ENCODE peak calls at places on chromosomes 6 and 20, in five cellular contexts. R is CD4-positive, alpha-beta T cell; J is CD8-positive, alpha-beta T cell; T is pancreas; K is retinal pigment epithelial cell. V is an unnamed sample.

GRCh38 chr20:22745194-22745500 is 160.8 kb upstream of the FOXA2 start:
- DNase-seq in J (no peak), R (no peak), K (no peak), T (no peak), V (no peak)

GRCh38 chr6:85191656-85192055 is 258.2 kb upstream of the NT5E start:
- DNase-seq in J (no peak), K (no peak), T (no peak), R (no peak), V (no peak)

GRCh38 chr6:53424300-53424699 is 75.5 kb upstream of the ELOVL5 start:
- DNase-seq in J (no peak), R (no peak), K (no peak), T (no peak), V (no peak)

GRCh38 chr6:89439014-89439413 is 6.1 kb downstream of the ANKRD6 start:
- DNase-seq in T (no peak), J (no peak), R (no peak), K (no peak), V (no peak)

GRCh38 chr6:139029470-139030210 is 1.1 kb downstream of the ABRACL start:
- DNase-seq in J (no peak), R (no peak), K (no peak), T (peak), V (no peak)

GRCh38 chr20:30489604-30490003 is 767.9 kb upstream of the DEFB115 start:
- DNase-seq in R (no peak), J (no peak), T (no peak), K (no peak), V (no peak)

GRCh38 chr6:13427838-13428527 is 59.4 kb downstream of the GFOD1 start:
- DNase-seq in K (no peak), J (peak), T (no peak), R (peak), V (no peak)

GRCh38 chr6:55448446-55448845 is 121.2 kb downstream of the GFRAL start:
- DNase-seq in K (no peak), R (no peak), T (no peak), J (no peak), V (no peak)

GRCh38 chr20:16111853-16112412 is 461.3 kb downstream of the KIF16B start:
- DNase-seq in K (no peak), T (no peak), R (no peak), J (no peak), V (no peak)

GRCh38 chr6:14524319-14524718 is 406.7 kb downstream of the CD83 start:
- DNase-seq in R (no peak), K (no peak), T (no peak), J (no peak), V (no peak)

GRCh38 chr6:79589701-79590100 is 41.4 kb upstream of the SH3BGRL2 start:
- DNase-seq in J (no peak), T (no peak), K (no peak), R (no peak), V (no peak)

DNA sequence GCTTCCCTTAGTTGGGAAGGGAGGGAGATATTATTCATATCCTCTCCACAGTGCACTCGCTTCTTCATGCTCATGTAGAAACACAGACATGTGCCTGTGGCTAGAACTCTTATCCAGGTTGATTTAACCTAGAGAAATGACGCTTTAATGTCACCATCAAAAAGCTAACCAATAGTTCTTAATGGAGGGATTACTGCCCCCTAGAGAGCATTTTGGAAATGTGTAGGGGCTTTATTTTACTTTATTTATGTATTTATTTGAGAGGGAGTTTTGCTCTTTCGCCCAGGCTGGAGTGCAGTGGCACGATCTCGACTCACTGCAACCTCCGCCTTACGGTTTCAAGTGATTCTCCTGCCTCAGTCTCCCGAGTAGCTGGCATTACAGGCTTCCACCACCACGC is 229.6 kb downstream of the SOD2 start:
- DNase-seq in R (no peak), T (no peak), J (no peak), K (no peak), V (no peak)
- TF ChIP-seq CTCF in R (no peak), T (no peak), J (no peak), K (peak), V (no peak)

GRCh38 chr6:166274739-166275370 is 33.3 kb downstream of the PRR18 start:
- DNase-seq in J (no peak), K (no peak), T (no peak), R (no peak), V (no peak)

GRCh38 chr6:166277892-166278578 is 30.2 kb downstream of the PRR18 start:
- DNase-seq in K (no peak), J (no peak), R (no peak), T (no peak), V (no peak)

GRCh38 chr6:166275714-166276166 is 32.5 kb downstream of the PRR18 start:
- DNase-seq in T (peak), J (peak), R (peak), K (no peak), V (no peak)

GRCh38 chr6:166278579-166279392 is 29.4 kb downstream of the PRR18 start:
- DNase-seq in J (no peak), R (no peak), T (no peak), K (no peak), V (no peak)

DNA sequence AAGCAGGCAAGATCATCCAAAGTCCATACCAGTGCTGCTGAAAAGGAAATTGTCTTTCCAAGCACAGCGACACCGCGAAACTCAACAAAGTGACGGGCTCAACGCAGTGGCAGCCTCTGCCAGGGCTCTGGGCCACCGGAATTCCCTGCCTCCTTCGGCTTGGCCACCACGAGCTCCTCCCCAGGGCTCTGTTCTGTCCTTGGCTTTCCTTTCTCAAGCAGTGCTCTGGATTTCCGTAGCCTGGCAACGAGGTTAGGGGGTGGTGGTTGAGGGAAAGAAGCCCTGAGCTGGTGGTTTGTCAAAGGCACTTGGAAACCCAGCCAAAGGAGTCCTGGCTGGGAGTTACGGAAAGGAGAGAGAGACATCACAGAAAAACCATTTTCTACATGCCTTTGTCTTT is 31.2 kb downstream of the PRR18 start:
- DNase-seq in R (no peak), J (no peak), T (no peak), K (peak), V (no peak)
- TF ChIP-seq CTCF in R (no peak), J (no peak), T (no peak), K (no peak), V (no peak)

DNA sequence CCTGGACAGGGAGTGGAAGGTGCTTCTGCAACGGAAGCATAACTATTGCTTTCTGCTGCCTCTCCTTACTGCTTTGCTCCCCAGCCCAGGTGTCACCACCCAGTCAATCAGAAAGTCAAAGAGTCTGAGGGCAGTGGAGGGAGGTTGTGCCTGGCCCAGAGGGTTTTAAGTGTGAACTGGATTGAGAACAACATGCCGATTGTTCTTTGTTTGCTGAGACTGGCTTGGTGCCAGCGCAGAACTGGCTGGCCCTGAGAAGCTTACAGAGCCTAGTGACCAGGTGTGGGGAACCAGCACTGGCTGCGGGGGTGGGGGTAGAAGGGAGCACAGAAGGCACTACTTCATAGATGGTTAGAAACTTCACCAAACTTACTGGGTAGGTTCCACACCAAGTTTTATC is 31.1 kb upstream of the ENPP4 start:
- DNase-seq in K (peak), J (no peak), R (no peak), T (peak), V (no peak)
- TF ChIP-seq CTCF in K (no peak), J (no peak), R (no peak), T (no peak), V (no peak)

GRCh38 chr6:7673063-7673536 is 52.8 kb upstream of the BMP6 start:
- DNase-seq in R (no peak), T (no peak), K (peak), J (no peak), V (no peak)
- TF ChIP-seq CTCF in R (no peak), T (no peak), K (peak), J (no peak), V (no peak)

GRCh38 chr6:33967966-33968724 is 164.3 kb upstream of the MLN start:
- DNase-seq in J (no peak), K (no peak), T (peak), R (no peak), V (no peak)
- TF ChIP-seq CTCF in J (no peak), K (peak), T (no peak), R (no peak), V (peak)

DNA sequence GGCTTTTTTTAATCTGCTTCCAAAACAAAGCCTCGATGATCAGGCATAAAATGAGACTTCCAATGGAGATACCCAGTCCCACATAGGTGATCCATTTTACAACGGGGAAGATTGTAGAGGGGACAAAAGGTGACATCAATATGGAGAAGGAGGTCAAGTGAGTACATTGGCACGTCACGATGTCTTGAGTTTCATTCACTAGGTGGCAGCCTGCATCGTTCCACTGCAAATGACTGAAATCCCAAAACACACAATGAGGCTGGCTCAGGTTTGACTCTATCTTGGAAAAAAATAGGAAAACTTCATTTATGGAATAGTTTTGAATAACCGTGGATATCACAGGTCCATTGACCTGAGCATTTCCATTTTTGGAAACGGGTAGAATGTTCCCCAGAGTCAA is 32.5 kb downstream of the ADGRF1 start:
- DNase-seq in J (no peak), K (no peak), T (no peak), R (no peak), V (no peak)
- TF ChIP-seq CTCF in J (no peak), K (no peak), T (no peak), R (no peak), V (no peak)

V was measured in kidney epithelial cell.